ENCODE peak calls at places on chromosomes 7 and 10, in six cellular contexts. D is heart left ventricle, U is mesothelial cell of epicardium, J is OCI-LY7, B is fibroblast of lung, F is AG04450. W is an unnamed sample.

GRCh38 chr10:61899997-61900828 is 1.3 kb upstream of the ARID5B start:
- DNase-seq in D (peak), U (peak), J (peak), B (peak), F (no peak), W (peak)

GRCh38 chr10:108911814-108912541 is 1011.3 kb downstream of the XPNPEP1 start:
- DNase-seq in D (peak), U (peak), J (no peak), B (peak), F (peak), W (peak)

GRCh38 chr10:87585565-87586514 is 73.8 kb upstream of the PAPSS2 start:
- DNase-seq in D (no peak), U (no peak), J (no peak), B (peak), F (no peak), W (peak)

GRCh38 chr7:150383710-150384397 is 4.7 kb downstream of the ZNF775 start:
- DNase-seq in D (no peak), U (no peak), J (no peak), B (no peak), F (no peak), W (no peak)

GRCh38 chr7:128381161-128381821 is 19.8 kb upstream of the PRRT4 start:
- DNase-seq in D (no peak), U (no peak), J (peak), B (no peak), F (no peak), W (no peak)

GRCh38 chr10:5566606-5567005 is 41.8 kb downstream of the CALML3 start:
- DNase-seq in D (no peak), U (no peak), J (no peak), B (peak), F (no peak), W (no peak)

GRCh38 chr10:58952747-58953466 is 223.5 kb upstream of the PHYHIPL start:
- DNase-seq in D (peak), U (peak), J (peak), B (peak), F (no peak), W (peak)

GRCh38 chr7:78232806-78233205 is 434.2 kb downstream of the PHTF2 start:
- DNase-seq in D (no peak), U (no peak), J (no peak), B (peak), F (no peak), W (no peak)

GRCh38 chr10:62961951-62962523 is 145.9 kb upstream of the EGR2 start:
- DNase-seq in D (peak), U (no peak), J (peak), B (peak), F (no peak), W (peak)

GRCh38 chr10:131676971-131677421 is 223.8 kb upstream of the PPP2R2D start:
- DNase-seq in D (no peak), U (no peak), J (no peak), B (no peak), F (no peak), W (no peak)

GRCh38 chr10:108632044-108632443 is 1291.3 kb downstream of the XPNPEP1 start:
- DNase-seq in D (no peak), U (no peak), J (no peak), B (no peak), F (no peak), W (no peak)

GRCh38 chr10:71981024-71981867 is 17.1 kb downstream of the CHST3 start:
- DNase-seq in D (peak), U (no peak), J (no peak), B (peak), F (no peak), W (peak)

GRCh38 chr7:117127585-117128168 is 174.4 kb downstream of the ST7 start:
- DNase-seq in D (peak), U (no peak), J (peak), B (peak), F (peak), W (peak)

GRCh38 chr10:101453318-101453717 is 99.4 kb downstream of the BTRC start:
- DNase-seq in D (no peak), U (no peak), J (no peak), B (no peak), F (no peak), W (no peak)

GRCh38 chr10:24299587-24300258 is 90.8 kb downstream of the KIAA1217 start:
- DNase-seq in D (no peak), U (no peak), J (no peak), B (peak), F (peak), W (peak)

GRCh38 chr7:82376739-82377138 is 66.8 kb downstream of the CACNA2D1 start:
- DNase-seq in D (no peak), U (no peak), J (no peak), B (no peak), F (no peak), W (no peak)

GRCh38 chr10:103929396-103929921 is 11.5 kb upstream of the STN1 start:
- DNase-seq in D (no peak), U (no peak), J (no peak), B (peak), F (no peak), W (no peak)

GRCh38 chr7:140310337-140311002 is 87.9 kb downstream of the SLC37A3 start:
- DNase-seq in D (no peak), U (no peak), J (no peak), B (no peak), F (no peak), W (no peak)

GRCh38 chr7:70098133-70098561 is 499.9 kb downstream of the AUTS2 start:
- DNase-seq in D (no peak), U (no peak), J (no peak), B (peak), F (no peak), W (peak)

GRCh38 chr7:120229094-120229493 is 43.9 kb upstream of the KCND2 start:
- DNase-seq in D (no peak), U (no peak), J (no peak), B (no peak), F (no peak), W (no peak)

GRCh38 chr10:110827872-110828271 is 43.9 kb upstream of the PDCD4 start:
- DNase-seq in D (peak), U (no peak), J (no peak), B (no peak), F (no peak), W (no peak)

GRCh38 chr7:74653686-74654181 is 3.8 kb upstream of the GTF2I start:
- DNase-seq in D (no peak), U (no peak), J (no peak), B (no peak), F (no peak), W (no peak)

GRCh38 chr7:155166673-155167370 is 96.7 kb downstream of the HTR5A start:
- DNase-seq in D (no peak), U (no peak), J (peak), B (peak), F (peak), W (peak)

GRCh38 chr7:130875265-130875741 is 141.3 kb upstream of the KLF14 start:
- DNase-seq in D (peak), U (peak), J (peak), B (peak), F (no peak), W (no peak)

GRCh38 chr10:26725837-26726727 is 28.6 kb downstream of the PDSS1 start:
- DNase-seq in D (peak), U (peak), J (peak), B (peak), F (peak), W (peak)

GRCh38 chr10:76615049-76615448 is 1022.6 kb downstream of the KCNMA1 start:
- DNase-seq in D (no peak), U (no peak), J (no peak), B (no peak), F (no peak), W (no peak)

GRCh38 chr10:62688971-62689700 is 115.4 kb upstream of the ADO start:
- DNase-seq in D (no peak), U (no peak), J (peak), B (no peak), F (no peak), W (no peak)

GRCh38 chr10:65911431-65911830 is 1014.4 kb upstream of the LRRTM3 start:
- DNase-seq in D (no peak), U (no peak), J (no peak), B (no peak), F (no peak), W (no peak)
- TF ChIP-seq CTCF in D (no peak), U (no peak), J (no peak), B (no peak), F (no peak), W (no peak)

DNA sequence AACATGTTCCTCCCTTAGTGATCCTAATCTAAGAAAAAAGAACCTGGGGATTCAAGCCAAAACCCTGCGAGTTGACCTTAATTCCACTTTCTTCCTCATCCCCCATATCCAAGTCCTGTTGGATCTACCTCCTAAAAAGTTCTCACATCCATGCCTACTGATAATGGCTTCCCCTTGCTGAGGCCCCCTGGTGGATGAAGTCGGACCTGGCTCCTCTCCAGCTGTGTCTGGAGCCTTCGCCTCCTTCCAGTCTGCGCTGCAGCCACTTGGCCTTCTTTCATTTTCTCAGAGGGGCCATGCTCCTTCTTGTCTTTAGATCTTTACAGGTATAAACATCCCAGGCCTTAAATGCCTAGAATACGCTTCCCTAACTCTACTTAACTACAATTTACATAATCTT is 8.1 kb downstream of the PDE1C start:
- DNase-seq in D (peak), U (peak), J (peak), B (peak), F (no peak), W (peak)
- TF ChIP-seq CTCF in D (peak), U (peak), J (peak), B (peak), F (peak), W (peak)

GRCh38 chr10:55627526-55628170 is 733.4 kb downstream of the ZWINT start:
- DNase-seq in D (no peak), U (peak), J (no peak), B (peak), F (no peak), W (peak)

GRCh38 chr10:55630491-55631056 is 730.5 kb downstream of the ZWINT start:
- DNase-seq in D (no peak), U (peak), J (no peak), B (peak), F (no peak), W (peak)

GRCh38 chr10:55629792-55630490 is 731.1 kb downstream of the ZWINT start:
- DNase-seq in D (peak), U (peak), J (no peak), B (peak), F (no peak), W (peak)

GRCh38 chr10:55628260-55628701 is 732.8 kb downstream of the ZWINT start:
- DNase-seq in D (peak), U (peak), J (no peak), B (no peak), F (no peak), W (peak)

DNA sequence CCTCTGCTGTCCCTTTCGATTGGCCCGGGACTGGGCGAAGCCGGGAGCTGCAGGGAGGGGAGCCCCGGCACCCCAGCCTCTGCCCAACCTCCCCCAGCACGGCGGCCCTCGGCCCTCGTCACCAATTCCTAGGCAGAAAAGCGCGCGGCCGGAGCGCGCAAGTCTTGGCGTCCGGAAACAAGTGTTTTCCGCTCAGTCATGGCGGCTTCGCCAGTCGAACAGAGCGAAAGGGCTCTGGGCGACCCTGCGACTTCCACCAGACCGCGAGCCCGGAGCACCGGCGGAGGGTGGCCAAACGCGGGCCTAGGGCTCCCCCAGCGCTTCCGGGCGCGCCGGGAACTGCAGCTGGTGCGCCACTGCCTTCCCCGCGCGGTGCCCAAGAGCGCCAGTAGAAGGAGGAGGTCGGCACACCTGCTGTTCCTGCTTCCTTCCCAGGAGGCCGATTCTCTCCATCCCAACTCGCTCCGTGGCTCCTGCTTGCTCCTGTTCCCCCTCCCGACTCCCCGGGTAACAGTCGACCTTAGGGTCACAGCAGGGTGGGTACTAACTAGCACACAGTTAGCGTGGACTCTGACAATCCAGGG is 729.9 kb downstream of the ZWINT start:
- DNase-seq in D (peak), U (peak), J (no peak), B (peak), F (no peak), W (peak)
- TF ChIP-seq CTCF in D (peak), U (peak), J (no peak), B (peak), F (peak), W (peak)

DNA sequence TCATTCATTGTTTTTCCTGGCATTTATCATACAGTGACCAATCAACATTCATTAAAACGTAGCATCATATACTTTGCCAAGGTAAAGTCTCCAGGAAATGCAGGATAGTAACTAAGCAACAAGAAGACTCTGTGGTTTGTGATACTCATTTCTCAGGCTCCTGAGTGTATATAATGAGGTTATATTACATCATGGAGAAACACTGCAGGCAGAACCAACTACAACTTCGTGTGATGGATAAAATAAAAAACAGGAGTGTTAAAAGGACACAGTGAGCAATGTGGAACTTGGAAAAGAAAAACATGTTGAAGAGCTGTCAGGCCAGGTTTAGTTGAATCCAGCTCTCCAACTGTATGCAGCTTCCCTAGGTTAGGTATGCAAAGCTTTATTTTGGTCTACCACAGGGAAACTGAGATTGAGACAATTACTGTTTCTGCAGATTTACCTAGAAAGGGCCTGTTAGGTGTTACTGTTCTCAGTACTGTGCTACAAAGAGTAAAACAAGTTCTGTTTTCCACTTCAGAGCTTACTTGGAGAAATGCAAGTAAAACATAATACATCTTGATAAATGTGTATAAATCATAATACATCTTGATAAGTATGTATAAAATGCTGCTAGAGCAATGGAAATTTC is 7.8 kb upstream of the CCNY start:
- DNase-seq in D (no peak), U (no peak), J (no peak), B (peak), F (peak), W (peak)
- TF ChIP-seq CTCF in D (no peak), U (no peak), J (no peak), B (no peak), F (no peak), W (no peak)

GRCh38 chr10:113283189-113283588 is 269.7 kb upstream of the HABP2 start:
- DNase-seq in D (no peak), U (no peak), J (no peak), B (no peak), F (no peak), W (no peak)
- TF ChIP-seq CTCF in D (peak), U (no peak), J (no peak), B (no peak), F (no peak), W (peak)

GRCh38 chr7:30412810-30413504 is 65.6 kb downstream of the NOD1 start:
- DNase-seq in D (no peak), U (no peak), J (peak), B (peak), F (peak), W (peak)
- TF ChIP-seq CTCF in D (peak), U (no peak), J (peak), B (peak), F (peak), W (peak)